ENCODE peak calls at places on chromosomes 6 and 20, in five cellular contexts. U, K, Y, M and T are unnamed samples. For H3K4me1, the result is how much of the 10 kb centered on the place peaks cover.

GRCh38 chr20:62994850-62995249 is 11.9 kb downstream of the BHLHE23 start:
- DNase-seq in U (no peak), K (no peak), Y (no peak), M (no peak), T (no peak)

GRCh38 chr6:7633361-7633760 is 43.4 kb downstream of the SNRNP48 start:
- DNase-seq in U (no peak), K (no peak), Y (no peak), M (no peak), T (no peak)

GRCh38 chr6:36033935-36034334 is 6.3 kb downstream of the MAPK14 start:
- DNase-seq in U (no peak), K (no peak), Y (no peak), M (no peak), T (no peak)

GRCh38 chr6:5540375-5540774 is 279.1 kb downstream of the FARS2 start:
- DNase-seq in U (no peak), K (no peak), Y (no peak), M (no peak), T (no peak)

GRCh38 chr20:32941155-32941885 is 62.9 kb downstream of the SUN5 start:
- DNase-seq in U (no peak), K (no peak), Y (no peak), M (no peak), T (no peak)

GRCh38 chr20:50982372-50982771 is 23.8 kb downstream of the MOCS3 start:
- DNase-seq in U (no peak), K (no peak), Y (peak), M (no peak), T (peak)

GRCh38 chr6:113411006-113411405 is 446.1 kb upstream of the MARCKS start:
- DNase-seq in U (no peak), K (no peak), Y (no peak), M (no peak), T (no peak)

GRCh38 chr6:88780714-88781389 is 182.6 kb downstream of the RNGTT start:
- DNase-seq in U (no peak), K (no peak), Y (no peak), M (peak), T (no peak)

GRCh38 chr6:1746919-1747460 is 137.3 kb downstream of the FOXC1 start:
- DNase-seq in U (no peak), K (no peak), Y (no peak), M (no peak), T (no peak)

GRCh38 chr20:50735813-50736212 is 4.4 kb downstream of the PARD6B start:
- DNase-seq in U (no peak), K (no peak), Y (no peak), M (no peak), T (no peak)

GRCh38 chr6:56259682-56260081 is 12.3 kb upstream of the COL21A1 start:
- DNase-seq in U (no peak), K (no peak), Y (no peak), M (no peak), T (peak)

GRCh38 chr6:170051229-170052172 is 239.4 kb downstream of the DLL1 start:
- DNase-seq in U (no peak), K (no peak), Y (peak), M (peak), T (peak)

DNA sequence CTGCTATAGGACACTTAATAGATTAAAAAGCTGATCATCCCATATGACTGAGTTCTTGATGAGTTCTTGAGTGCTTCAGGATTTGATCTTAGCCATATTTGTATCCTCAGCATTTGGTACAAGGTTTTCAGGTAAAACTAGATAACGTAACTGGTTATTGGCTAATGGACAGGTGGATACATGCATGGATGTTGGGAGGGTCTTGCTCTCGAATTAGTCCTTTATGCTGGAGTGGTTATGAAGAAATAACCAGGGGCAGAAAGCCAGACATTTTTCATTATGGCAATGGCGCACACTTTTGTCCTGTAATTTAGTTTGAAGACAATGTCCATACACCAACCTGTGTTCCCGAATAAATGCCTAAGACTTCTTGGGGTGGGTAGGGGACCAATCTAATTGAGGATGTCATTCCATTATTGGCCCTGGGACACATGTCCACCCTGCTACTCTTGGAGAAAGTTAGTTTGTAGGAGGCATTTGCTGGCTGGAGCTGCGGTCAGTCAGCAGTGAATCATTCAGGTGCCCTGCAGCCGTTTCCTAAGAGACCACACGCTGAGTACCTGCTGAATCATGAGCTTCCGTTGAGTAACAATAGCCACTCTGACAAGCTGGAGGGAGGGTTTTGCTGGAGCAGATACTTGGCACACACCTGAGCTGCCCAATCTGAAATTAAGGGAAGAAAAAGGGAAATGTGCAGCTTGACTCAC is 194.4 kb downstream of the FOXA2 start:
- DNase-seq in U (no peak), K (no peak), Y (no peak), M (no peak), T (no peak)
- H3K27ac ChIP-seq in U (no peak), K (no peak), Y (no peak), M (no peak), T (no peak)

DNA sequence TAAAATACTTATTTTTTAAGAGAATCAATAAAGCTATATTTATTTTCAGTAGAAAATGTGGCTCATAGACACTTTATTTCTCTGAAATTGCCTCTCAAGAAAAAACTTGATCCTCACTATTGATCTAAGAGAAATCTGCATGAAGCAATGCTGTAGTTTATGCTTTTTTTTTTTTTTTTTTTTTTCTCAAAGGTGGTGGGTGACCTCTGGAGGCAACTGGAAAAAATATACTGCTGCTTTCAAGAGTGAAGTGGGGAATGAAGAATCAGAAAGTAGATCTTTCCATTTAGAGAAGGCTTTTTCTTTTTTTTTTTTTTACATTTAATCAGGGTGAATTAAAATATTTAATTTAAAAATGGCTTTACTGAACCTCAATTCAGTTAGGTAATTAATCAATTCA is 169.3 kb downstream of the SLC16A10 start:
- DNase-seq in U (no peak), K (no peak), Y (no peak), M (no peak), T (peak)
- TF ChIP-seq CTCF in U (peak), K (no peak), Y (no peak), M (no peak), T (peak)

GRCh38 chr20:49592120-49592519 is 24.2 kb upstream of the PTGIS start:
- DNase-seq in U (no peak), K (no peak), Y (no peak), M (no peak), T (no peak)
- H3K4me1 ChIP-seq in U (under half), K (under half), Y (under half), M (under half), T (under half)

GRCh38 chr6:107443904-107444267 is 15.5 kb downstream of the PDSS2 start:
- DNase-seq in U (no peak), K (no peak), Y (no peak), M (no peak), T (no peak)

GRCh38 chr6:107441706-107442105 is 17.7 kb downstream of the PDSS2 start:
- DNase-seq in U (no peak), K (no peak), Y (no peak), M (no peak), T (no peak)

GRCh38 chr6:107440935-107441334 is 18.4 kb downstream of the PDSS2 start:
- DNase-seq in U (no peak), K (no peak), Y (no peak), M (no peak), T (no peak)

GRCh38 chr6:107444277-107444676 is 15.1 kb downstream of the PDSS2 start:
- DNase-seq in U (no peak), K (no peak), Y (no peak), M (no peak), T (no peak)

DNA sequence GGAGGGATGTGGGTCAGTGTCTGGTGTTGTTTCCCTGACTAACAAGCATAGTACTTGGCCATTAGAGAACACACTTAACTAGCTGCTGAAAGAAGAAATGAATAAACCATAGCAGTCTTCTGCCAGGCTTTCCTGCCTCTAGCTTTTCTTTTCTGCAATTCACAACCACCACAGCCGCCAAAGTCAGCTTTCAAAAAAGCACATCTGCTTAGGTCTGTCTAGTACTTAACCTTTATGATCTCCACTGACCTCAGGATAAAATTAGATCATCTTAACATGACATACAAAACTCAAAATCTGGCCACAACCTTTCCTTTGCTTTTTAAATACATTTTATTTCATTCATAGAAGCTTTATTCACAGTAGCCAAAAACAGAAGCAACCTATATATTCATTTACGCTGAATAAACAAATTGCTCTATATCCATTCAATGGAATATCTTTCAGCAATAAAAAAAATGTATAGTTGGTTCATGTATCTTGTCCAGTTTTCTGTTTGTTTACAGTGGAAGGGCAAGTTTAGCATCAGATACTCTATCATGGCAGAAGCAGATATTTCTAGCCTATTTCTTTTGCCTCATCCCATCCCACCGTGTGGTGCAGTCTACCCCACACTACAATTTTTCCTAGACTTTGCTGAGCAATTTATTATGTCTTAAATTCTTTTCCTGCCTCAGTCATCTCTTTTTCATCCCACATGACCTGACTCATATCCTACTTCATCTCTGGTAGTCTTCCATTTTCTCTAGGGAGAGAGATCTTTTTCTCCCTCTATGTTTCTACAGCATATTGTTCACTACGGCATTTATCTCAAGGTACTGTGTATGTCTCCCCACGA is 16.1 kb downstream of the PDSS2 start:
- DNase-seq in U (no peak), K (no peak), Y (no peak), M (no peak), T (peak)
- H3K27ac ChIP-seq in U (no peak), K (no peak), Y (no peak), M (no peak), T (peak)

DNA sequence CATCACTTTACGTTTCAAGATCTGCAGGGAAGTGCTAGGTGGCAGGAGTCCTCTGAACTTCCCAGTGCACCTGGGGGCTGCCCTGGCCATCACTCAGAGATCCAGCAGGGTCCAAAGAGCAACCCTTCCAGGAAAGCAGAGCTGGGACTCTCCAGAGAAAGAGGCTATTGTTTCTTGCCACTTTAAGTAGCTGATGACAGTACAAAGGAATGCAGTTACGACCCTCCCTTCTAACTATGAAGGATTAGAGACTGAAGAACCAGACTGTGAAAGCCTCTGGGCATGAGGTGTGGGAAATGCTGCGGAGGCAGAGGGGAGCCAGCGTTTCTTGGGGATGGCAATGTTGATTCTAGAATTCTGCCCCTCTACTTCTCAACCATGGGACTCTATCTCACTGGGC is 189.1 kb upstream of the SUPT3H start:
- DNase-seq in U (no peak), K (no peak), Y (no peak), M (no peak), T (no peak)
- TF ChIP-seq CTCF in U (no peak), K (no peak), Y (no peak), M (no peak), T (no peak)

DNA sequence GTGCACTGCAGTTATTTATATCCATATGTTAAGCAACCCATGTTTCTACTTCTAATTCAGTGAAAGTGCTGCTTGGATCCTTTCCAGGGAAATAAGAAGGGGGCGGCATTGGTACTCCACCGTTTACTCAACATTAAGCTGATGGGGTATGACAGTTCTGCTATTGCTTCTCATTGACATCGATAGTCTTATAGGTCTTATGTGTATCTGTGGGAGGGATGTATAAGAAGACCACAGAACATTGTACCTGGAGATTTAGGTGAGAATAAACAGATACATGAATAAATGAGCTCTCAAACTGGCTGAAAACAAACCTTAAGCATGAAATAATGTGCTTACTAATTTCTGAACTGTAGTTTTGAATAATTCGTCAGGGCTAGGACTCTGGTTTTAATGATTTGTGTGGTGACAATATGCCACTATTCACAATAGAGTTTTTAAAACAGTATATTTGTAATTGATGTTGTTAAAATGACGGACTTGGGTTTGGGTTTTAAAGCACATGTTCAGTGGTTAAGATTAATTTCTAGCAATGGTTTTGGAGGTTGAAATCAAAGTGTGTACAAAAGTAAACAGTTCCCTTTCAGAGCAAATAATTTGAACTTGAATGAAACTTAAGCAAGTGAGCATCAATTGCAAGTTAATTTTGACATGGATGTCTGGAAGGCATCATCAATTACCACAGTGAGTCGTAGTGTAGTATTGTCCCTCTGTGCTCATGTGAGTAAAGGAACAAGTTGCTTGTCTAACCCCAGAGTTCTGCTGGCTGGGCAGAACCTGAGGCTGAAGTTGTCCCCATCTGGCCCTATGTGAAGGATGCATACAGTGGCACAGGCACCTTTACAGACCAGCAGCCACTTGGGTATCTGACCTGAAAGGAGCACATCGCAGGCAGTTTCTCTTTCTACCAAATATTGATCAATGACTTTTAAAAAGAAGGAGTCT is 84.7 kb upstream of the SUPT3H start:
- DNase-seq in U (no peak), K (no peak), Y (no peak), M (no peak), T (no peak)
- H3K4me1 ChIP-seq in U (under half), K (under half), Y (under half), M (under half), T (under half)